ENCODE peak calls at places on chromosomes 7 and 10, in five cellular contexts. E, S, F, L and R are unnamed samples. For H3K9me3, the result is how much of the 10 kb centered on the place peaks cover.

GRCh38 chr7:79880312-79880711 is 254.3 kb upstream of the GNAI1 start:
- DNase-seq in L (no peak), E (no peak), S (peak), F (no peak), R (no peak)

GRCh38 chr7:75639071-75639892 is 99.5 kb downstream of the HIP1 start:
- DNase-seq in S (peak), E (peak), L (peak), F (no peak), R (peak)

GRCh38 chr7:131235489-131236317 is 92.0 kb upstream of the MKLN1 start:
- DNase-seq in E (peak), F (no peak), L (peak), S (no peak), R (peak)

GRCh38 chr10:97542169-97543024 is 30.2 kb upstream of the ANKRD2 start:
- DNase-seq in F (no peak), S (peak), L (no peak), E (peak), R (no peak)

GRCh38 chr7:105664816-105665525 is 83.7 kb upstream of the EFCAB10 start:
- DNase-seq in L (no peak), F (no peak), E (peak), S (peak), R (no peak)

GRCh38 chr7:151817981-151818673 is 58.8 kb downstream of the PRKAG2 start:
- DNase-seq in L (no peak), S (no peak), F (no peak), E (no peak), R (no peak)

GRCh38 chr7:54859066-54859465 is 100.1 kb upstream of the SEC61G start:
- DNase-seq in E (no peak), F (no peak), S (no peak), L (no peak), R (no peak)

GRCh38 chr10:132862485-132863420 is 76.8 kb upstream of the NKX6-2 start:
- DNase-seq in S (no peak), E (peak), F (no peak), L (no peak), R (peak)

GRCh38 chr10:24894309-24894708 is 58.1 kb downstream of the PRTFDC1 start:
- DNase-seq in S (no peak), F (no peak), E (peak), L (no peak), R (no peak)

GRCh38 chr10:73218466-73219191 is 28.4 kb downstream of the DNAJC9 start:
- DNase-seq in L (no peak), F (peak), E (no peak), S (peak), R (no peak)

GRCh38 chr7:90192876-90193765 is 18.4 kb upstream of the STEAP2 start:
- DNase-seq in E (no peak), F (no peak), L (no peak), S (no peak), R (no peak)

GRCh38 chr10:8048281-8049008 is 6.0 kb upstream of the GATA3 start:
- DNase-seq in L (peak), F (no peak), S (peak), E (no peak), R (peak)

GRCh38 chr10:46255696-46256355 is 31.0 kb upstream of the ANTXRL start:
- DNase-seq in S (peak), F (no peak), E (peak), L (no peak), R (no peak)

GRCh38 chr7:139853576-139854511 is 24.8 kb downstream of the TBXAS1 start:
- DNase-seq in F (no peak), L (no peak), E (no peak), S (no peak), R (no peak)

GRCh38 chr7:87370660-87371180 is 25.3 kb downstream of the CROT start:
- DNase-seq in L (no peak), E (no peak), S (no peak), F (peak), R (no peak)

GRCh38 chr10:125094826-125095225 is 65.5 kb downstream of the CTBP2 start:
- DNase-seq in S (no peak), L (no peak), E (no peak), F (no peak), R (no peak)

GRCh38 chr10:86486856-86487255 is 34.7 kb downstream of the WAPL start:
- DNase-seq in E (no peak), F (no peak), S (no peak), L (no peak), R (no peak)

GRCh38 chr7:31082450-31082849 is 30.3 kb downstream of the ADCYAP1R1 start:
- DNase-seq in F (no peak), E (no peak), S (no peak), L (no peak), R (no peak)

GRCh38 chr7:30163231-30163894 is 28.6 kb downstream of the MTURN start:
- DNase-seq in L (no peak), F (no peak), S (no peak), E (no peak), R (peak)

GRCh38 chr7:25399000-25399750 is 170.9 kb upstream of the NPVF start:
- DNase-seq in F (no peak), S (no peak), E (no peak), L (no peak), R (no peak)

GRCh38 chr7:155209478-155209864 is 88.2 kb upstream of the INSIG1 start:
- DNase-seq in S (no peak), E (no peak), F (no peak), L (no peak), R (no peak)

GRCh38 chr7:140214075-140214684 is 37.4 kb upstream of the KDM7A start:
- DNase-seq in S (no peak), L (no peak), E (no peak), F (no peak), R (no peak)

GRCh38 chr10:68647928-68648327 is 73.1 kb upstream of the CCAR1 start:
- DNase-seq in S (no peak), F (peak), L (no peak), E (no peak), R (no peak)

GRCh38 chr10:78966844-78967488 is 101.8 kb upstream of the ZMIZ1 start:
- DNase-seq in F (no peak), E (no peak), L (no peak), S (no peak), R (no peak)

GRCh38 chr7:55052081-55052480 is 33.3 kb downstream of the EGFR start:
- DNase-seq in L (no peak), S (no peak), E (no peak), F (no peak), R (no peak)

GRCh38 chr10:33247221-33247907 is 87.1 kb downstream of the NRP1 start:
- DNase-seq in E (no peak), L (no peak), F (no peak), S (no peak), R (no peak)

GRCh38 chr7:104980969-104981670 is 32.9 kb upstream of the KMT2E start:
- DNase-seq in F (peak), L (no peak), S (peak), E (no peak), R (no peak)

GRCh38 chr10:69862882-69863530 is 61.3 kb downstream of the COL13A1 start:
- DNase-seq in S (no peak), L (no peak), F (no peak), E (no peak), R (no peak)

GRCh38 chr7:15334524-15335269 is 227.1 kb downstream of the AGMO start:
- DNase-seq in S (no peak), F (no peak), E (no peak), L (no peak), R (no peak)

GRCh38 chr10:42952358-42952757 is 124.5 kb upstream of the RET start:
- DNase-seq in S (peak), E (peak), F (no peak), L (no peak), R (no peak)

GRCh38 chr7:148503900-148504487 is 86.6 kb upstream of the C7orf33 start:
- DNase-seq in S (peak), E (no peak), L (no peak), F (peak), R (no peak)

GRCh38 chr10:128701381-128701780 is 575.2 kb upstream of the MKI67 start:
- DNase-seq in L (no peak), S (no peak), F (no peak), E (no peak), R (no peak)

GRCh38 chr10:21927601-21928000 is 75.9 kb downstream of the DNAJC1 start:
- DNase-seq in F (no peak), E (no peak), L (no peak), S (no peak), R (no peak)

GRCh38 chr10:10479465-10479864 is 538.2 kb upstream of the CELF2 start:
- DNase-seq in E (no peak), S (no peak), L (no peak), F (no peak), R (no peak)
- H3K9me3 ChIP-seq in E (under half), S (under half), L (under half), F (under half), R (under half)

DNA sequence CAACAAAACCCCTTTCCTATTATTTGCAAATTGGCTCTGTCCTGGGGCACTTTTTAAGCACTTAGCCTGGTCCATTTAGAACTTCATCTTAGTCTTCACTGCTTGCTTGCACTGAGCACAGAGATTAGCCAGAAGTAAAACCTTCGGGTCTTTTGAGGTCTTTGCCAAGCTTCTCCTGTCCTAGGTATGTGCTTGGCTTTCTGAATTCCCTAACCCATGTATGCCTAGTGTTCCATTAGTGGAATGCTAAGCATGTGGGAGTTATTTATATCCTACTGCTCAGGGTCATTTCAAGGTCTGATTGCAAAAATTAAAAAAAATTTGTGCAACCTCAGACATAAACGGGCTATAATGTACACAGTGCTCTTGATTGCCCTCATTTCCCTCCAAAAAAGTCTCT is 18.0 kb downstream of the ZNF37A start:
- DNase-seq in F (no peak), L (no peak), E (no peak), S (no peak), R (no peak)
- H3K9me3 ChIP-seq in F (under half), L (under half), E (half or more), S (under half), R (under half)

DNA sequence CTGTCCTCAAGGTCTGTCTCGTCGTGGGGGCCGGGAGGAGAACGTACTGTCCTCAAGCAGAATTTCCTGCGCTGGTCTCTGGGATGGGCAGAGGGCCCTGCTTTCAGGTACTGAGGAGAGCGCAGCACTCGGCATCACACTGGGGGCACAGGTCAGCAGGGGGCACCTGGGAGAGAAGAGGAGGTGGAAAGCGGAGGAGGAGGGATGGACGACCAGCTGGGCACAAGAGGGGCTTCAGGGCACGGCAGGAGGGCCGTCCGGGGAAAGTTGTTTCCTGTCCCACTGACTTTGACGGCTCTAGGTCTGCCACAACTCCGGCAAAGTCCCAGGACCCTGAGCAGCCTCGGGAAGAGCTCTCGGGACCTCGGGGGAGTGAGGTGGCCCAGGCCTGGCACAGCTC is 536.9 kb downstream of the DNAJB6 start:
- DNase-seq in L (no peak), E (no peak), S (no peak), F (no peak), R (no peak)
- H3K9me3 ChIP-seq in L (under half), E (half or more), S (under half), F (under half), R (under half)

GRCh38 chr7:157577061-157577460 is 240.3 kb downstream of the DNAJB6 start:
- DNase-seq in F (no peak), S (no peak), L (no peak), E (no peak), R (no peak)

GRCh38 chr7:157575181-157575580 is 238.4 kb downstream of the DNAJB6 start:
- DNase-seq in E (no peak), S (no peak), F (no peak), L (no peak), R (no peak)

GRCh38 chr7:157576415-157576814 is 239.6 kb downstream of the DNAJB6 start:
- DNase-seq in S (no peak), E (no peak), F (no peak), L (peak), R (peak)

GRCh38 chr7:157574120-157574519 is 237.3 kb downstream of the DNAJB6 start:
- DNase-seq in E (no peak), S (no peak), L (no peak), F (no peak), R (no peak)

GRCh38 chr7:157575777-157576176 is 239.0 kb downstream of the DNAJB6 start:
- DNase-seq in S (no peak), E (no peak), L (no peak), F (no peak), R (no peak)
- H3K9me3 ChIP-seq in S (under half), E (half or more), L (under half), F (under half), R (under half)

DNA sequence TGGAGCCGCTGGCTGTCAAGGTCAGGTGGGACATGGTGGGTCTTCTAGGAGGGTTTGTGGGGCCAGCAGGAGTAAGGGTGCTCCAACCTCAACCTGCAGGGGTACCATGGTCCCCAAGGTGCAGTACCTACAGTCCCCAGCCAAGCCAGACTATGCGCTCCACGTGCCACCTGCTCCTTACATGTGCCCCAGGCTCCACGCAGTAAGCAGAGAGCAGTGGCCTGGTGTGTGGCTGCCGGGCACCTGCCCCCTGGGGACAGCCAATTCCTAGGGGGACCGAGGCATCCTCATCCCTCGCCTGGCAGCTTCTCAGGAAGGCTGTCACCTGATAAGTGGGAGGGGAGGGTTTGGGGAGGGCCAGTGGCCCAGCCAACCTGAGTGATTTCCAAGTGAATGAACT is 11.7 kb upstream of the ZNF716 start:
- DNase-seq in E (no peak), L (no peak), F (no peak), S (no peak), R (no peak)
- H3K9me3 ChIP-seq in E (half or more), L (under half), F (under half), S (under half), R (under half)